ENCODE peak calls at places on chromosomes 12 and 14, in eight cellular contexts. E is activated T-helper 1 cell treated with anti-CD3 and anti-CD28 coated beads, Interleukin-12 subunit alpha, Interleukin-12 subunit beta, Interleukin-2, Interleukin-4 antibody, amounts not matched to agents 30 ng/mL and 10 ng/mL and 1 ng/mL, durations not matched to agents 14 hours and 24 hours and 36 hours; G is T-helper 9 cell; O is WTC11; A is naive thymus-derived CD8-positive, alpha-beta T cell; S is hypothalamus; T is HFF-Myc; P is CD4-positive, CD25-positive, alpha-beta regulatory T cell. Y is an unnamed sample.
A peak's percentile ranks its signal among the peaks of the same experiment; 100 is the strongest.

GRCh38 chr14:93207468-93208308 is 632 bp downstream of the UBR7 start:
- DNase-seq in G (no peak), O (peak; percentile 68), P (peak; percentile 16), E (no peak), S (peak; percentile 57), T (no peak), A (no peak), Y (no peak)

GRCh38 chr14:72024043-72024407 is 91.8 kb downstream of the RGS6 start:
- DNase-seq in A (no peak), P (peak; percentile 23), O (peak; percentile 44), T (no peak), E (peak; percentile 38), S (no peak), G (no peak), Y (no peak)

GRCh38 chr14:34722723-34723545 is 8.5 kb upstream of the CFL2 start:
- DNase-seq in O (peak; percentile 24), A (peak; percentile 31), G (peak; percentile 25), S (peak; percentile 3), T (peak; percentile 62), E (peak; percentile 10), P (peak; percentile 46), Y (no peak)

GRCh38 chr12:58602736-58603135 is 317.6 kb downstream of the LRIG3 start:
- DNase-seq in S (no peak), O (no peak), G (no peak), T (no peak), E (no peak), A (no peak), P (no peak), Y (no peak)

GRCh38 chr12:46908936-46909635 is 83.3 kb upstream of the SLC38A4 start:
- DNase-seq in P (no peak), E (no peak), T (no peak), G (no peak), O (no peak), S (no peak), A (no peak), Y (no peak)

GRCh38 chr14:100399052-100399849 is 76.1 kb downstream of the SLC25A47 start:
- DNase-seq in S (no peak), G (no peak), A (no peak), T (no peak), P (no peak), O (no peak), E (no peak), Y (no peak)

GRCh38 chr14:96001866-96002510 is 37.2 kb upstream of the C14orf132 start:
- DNase-seq in A (no peak), T (no peak), G (no peak), S (no peak), E (no peak), P (no peak), O (no peak), Y (no peak)

GRCh38 chr14:51093371-51094281 is 1.3 kb downstream of the TRIM9 start:
- DNase-seq in S (peak; percentile 83), E (peak; percentile 22), G (peak; percentile 16), A (peak; percentile 67), O (peak; percentile 66), T (no peak), P (peak; percentile 38), Y (no peak)

GRCh38 chr14:95206534-95206933 is 49.2 kb upstream of the DICER1 start:
- DNase-seq in T (no peak), S (no peak), P (no peak), O (no peak), G (no peak), E (no peak), A (no peak), Y (no peak)

GRCh38 chr12:53101931-53102781 is 1.1 kb upstream of the SOAT2 start:
- DNase-seq in G (no peak), T (no peak), A (no peak), O (no peak), P (no peak), S (no peak), E (no peak), Y (no peak)

GRCh38 chr12:59396519-59396918 is 199.3 kb upstream of the SLC16A7 start:
- DNase-seq in E (no peak), G (no peak), T (no peak), P (no peak), S (no peak), A (no peak), O (no peak), Y (no peak)

GRCh38 chr12:104746689-104747088 is 211.4 kb downstream of the SLC41A2 start:
- DNase-seq in P (no peak), G (no peak), E (no peak), O (no peak), S (no peak), T (no peak), A (no peak), Y (no peak)

GRCh38 chr12:122980192-122981035 is at the start of gene ARL6IP4:
- DNase-seq in G (peak; percentile 47), A (peak; percentile 58), P (peak; percentile 68), E (peak; percentile 62), O (peak; percentile 47), S (peak; percentile 62), T (no peak), Y (no peak)

GRCh38 chr12:116346222-116346621 is 68.7 kb upstream of the MED13L start:
- DNase-seq in T (no peak), P (no peak), G (no peak), S (no peak), A (no peak), E (no peak), O (no peak), Y (no peak)

GRCh38 chr12:39627914-39628313 is 8.3 kb upstream of the ABCD2 start:
- DNase-seq in A (no peak), S (no peak), E (no peak), T (no peak), O (no peak), G (no peak), P (no peak), Y (no peak)

GRCh38 chr12:81439344-81439743 is 319.8 kb downstream of the PPFIA2 start:
- DNase-seq in E (no peak), O (no peak), A (no peak), S (no peak), G (no peak), P (no peak), T (no peak), Y (no peak)

GRCh38 chr14:92314182-92314581 is 8.8 kb upstream of the SLC24A4 start:
- DNase-seq in A (no peak), E (no peak), O (no peak), P (no peak), S (no peak), G (no peak), T (no peak), Y (no peak)